ENCODE peak calls at places on chromosomes 1 and 21, in five cellular contexts. W, P, C, E and B are unnamed samples. For H3K4me1, the result is how much of the 10 kb centered on the place peaks cover.

GRCh38 chr21:28991861-28992525 is 684 bp downstream of the LTN1 start:
- DNase-seq in P (no peak), E (no peak), W (no peak), C (no peak), B (no peak)

GRCh38 chr1:207848234-207848633 is 62.7 kb downstream of the CD34 start:
- DNase-seq in C (no peak), E (peak), P (no peak), W (peak), B (no peak)

GRCh38 chr1:211068976-211069375 is 65.0 kb downstream of the KCNH1 start:
- DNase-seq in E (no peak), C (no peak), P (no peak), W (no peak), B (no peak)

GRCh38 chr1:94543003-94543402 is 1.4 kb upstream of the F3 start:
- DNase-seq in W (no peak), C (no peak), E (no peak), P (no peak), B (no peak)

GRCh38 chr1:30315185-30315960 is 408.0 kb downstream of the MATN1 start:
- DNase-seq in E (no peak), C (no peak), W (no peak), P (peak), B (no peak)

GRCh38 chr1:207284209-207284892 is 37.1 kb upstream of the CD55 start:
- DNase-seq in P (no peak), W (no peak), C (no peak), E (no peak), B (no peak)

GRCh38 chr1:201941420-201942128 is 4.8 kb downstream of the LMOD1 start:
- DNase-seq in C (peak), W (no peak), P (no peak), E (no peak), B (no peak)

GRCh38 chr21:34261841-34262832 is 101.7 kb upstream of the KCNE2 start:
- DNase-seq in C (no peak), W (no peak), P (no peak), E (no peak), B (no peak)

GRCh38 chr1:145892486-145893087 is 6.9 kb upstream of the ANKRD35 start:
- DNase-seq in W (no peak), E (no peak), P (no peak), C (no peak), B (no peak)

GRCh38 chr1:65395887-65396612 is 24.4 kb upstream of the LEPR start:
- DNase-seq in P (no peak), W (no peak), C (no peak), E (no peak), B (no peak)

GRCh38 chr1:16009030-16009460 is 5.0 kb downstream of the SRARP start:
- DNase-seq in W (peak), P (peak), E (peak), C (peak), B (peak)

GRCh38 chr1:38038836-38039235 is 7.8 kb downstream of the POU3F1 start:
- DNase-seq in C (no peak), W (no peak), E (no peak), P (no peak), B (no peak)

GRCh38 chr21:29372063-29372802 is 73.5 kb downstream of the BACH1 start:
- DNase-seq in E (no peak), P (no peak), C (peak), W (peak), B (peak)

GRCh38 chr21:35732788-35733187 is 327.5 kb downstream of the SETD4 start:
- DNase-seq in P (no peak), C (no peak), E (no peak), W (no peak), B (no peak)

GRCh38 chr1:2972011-2972878 is 49.0 kb upstream of the ACTRT2 start:
- DNase-seq in P (peak), E (no peak), C (no peak), W (no peak), B (no peak)

GRCh38 chr1:90834354-90835171 is 117.5 kb upstream of the BARHL2 start:
- DNase-seq in P (no peak), W (no peak), C (no peak), E (no peak), B (no peak)

GRCh38 chr1:32363713-32364112 is 1.4 kb downstream of the TSSK3 start:
- DNase-seq in P (no peak), C (no peak), E (no peak), W (no peak), B (no peak)

GRCh38 chr1:11531314-11531870 is 52.4 kb downstream of the DISP3 start:
- DNase-seq in E (no peak), P (peak), C (peak), W (no peak), B (no peak)

GRCh38 chr1:43634729-43635128 is 15.2 kb upstream of the KDM4A start:
- DNase-seq in C (no peak), E (no peak), P (no peak), W (no peak), B (no peak)

GRCh38 chr1:32893198-32894018 is 7.1 kb downstream of the HPCA start:
- DNase-seq in E (no peak), W (peak), P (no peak), C (peak), B (no peak)

GRCh38 chr1:17212009-17212408 is 7.1 kb downstream of the PADI1 start:
- DNase-seq in E (no peak), W (no peak), C (no peak), P (no peak), B (no peak)

GRCh38 chr1:162171078-162171477 is 101.6 kb downstream of the NOS1AP start:
- DNase-seq in E (no peak), C (no peak), P (no peak), W (no peak), B (no peak)

GRCh38 chr1:34266127-34266951 is 89.6 kb downstream of the C1orf94 start:
- DNase-seq in E (no peak), C (no peak), P (no peak), W (no peak), B (no peak)

GRCh38 chr1:110155878-110156522 is 5.7 kb downstream of the SLC6A17 start:
- DNase-seq in E (no peak), C (peak), P (no peak), W (peak), B (peak)

GRCh38 chr21:33230518-33231324 is 983 bp downstream of the IFNAR2 start:
- DNase-seq in P (peak), C (peak), W (peak), E (no peak), B (peak)

GRCh38 chr21:33229776-33230517 is at the start of gene IFNAR2:
- DNase-seq in C (peak), E (no peak), P (no peak), W (peak), B (peak)

GRCh38 chr21:33232640-33233039 is 2.9 kb downstream of the IFNAR2 start:
- DNase-seq in E (no peak), P (no peak), C (no peak), W (no peak), B (no peak)

GRCh38 chr21:33229099-33229775 is 501 bp upstream of the IFNAR2 start:
- DNase-seq in C (no peak), E (no peak), W (no peak), P (no peak), B (no peak)

DNA sequence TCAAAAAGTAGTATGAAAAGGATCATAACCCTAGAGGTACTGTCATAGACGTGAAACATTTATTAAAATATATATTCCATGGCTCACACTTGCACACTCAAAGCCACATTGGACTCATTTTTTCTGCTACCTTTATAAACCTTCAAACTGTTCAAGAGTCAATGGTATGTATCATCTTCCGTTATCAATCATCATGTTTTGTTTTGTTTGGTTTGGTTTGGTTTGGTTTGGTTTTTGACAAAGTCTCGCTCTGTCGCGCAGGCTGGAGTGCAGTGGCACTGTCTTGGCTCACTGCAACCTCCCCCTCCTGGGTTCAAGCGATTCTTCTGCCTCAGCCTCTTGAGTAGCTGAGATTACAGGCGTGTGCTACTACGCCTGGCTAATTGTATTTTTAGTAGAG is 1.8 kb downstream of the IFNAR2 start:
- DNase-seq in P (no peak), E (no peak), W (no peak), C (no peak), B (peak)
- H3K4me1 ChIP-seq in P (under half), E (under half), W (under half), C (under half), B (half or more)

GRCh38 chr1:150976401-150976821 is 1.8 kb upstream of the CERS2 start:
- DNase-seq in W (no peak), C (no peak), P (no peak), E (no peak), B (no peak)
- H3K4me1 ChIP-seq in W (half or more), C (under half), P (half or more), E (half or more), B (half or more)

GRCh38 chr1:192382758-192383157 is 66.0 kb downstream of the RGS21 start:
- DNase-seq in E (no peak), C (no peak), W (no peak), P (no peak), B (no peak)

GRCh38 chr1:192376387-192376786 is 59.6 kb downstream of the RGS21 start:
- DNase-seq in C (no peak), E (no peak), W (no peak), P (no peak), B (no peak)

GRCh38 chr1:192378276-192378675 is 61.5 kb downstream of the RGS21 start:
- DNase-seq in E (no peak), P (no peak), C (no peak), W (no peak), B (no peak)

GRCh38 chr1:192378878-192379277 is 62.1 kb downstream of the RGS21 start:
- DNase-seq in C (no peak), P (no peak), W (no peak), E (no peak), B (no peak)

GRCh38 chr1:192379536-192379935 is 62.7 kb downstream of the RGS21 start:
- DNase-seq in C (no peak), P (no peak), E (no peak), W (no peak), B (no peak)
- H3K4me1 ChIP-seq in C (under half), P (under half), E (under half), W (under half), B (under half)

DNA sequence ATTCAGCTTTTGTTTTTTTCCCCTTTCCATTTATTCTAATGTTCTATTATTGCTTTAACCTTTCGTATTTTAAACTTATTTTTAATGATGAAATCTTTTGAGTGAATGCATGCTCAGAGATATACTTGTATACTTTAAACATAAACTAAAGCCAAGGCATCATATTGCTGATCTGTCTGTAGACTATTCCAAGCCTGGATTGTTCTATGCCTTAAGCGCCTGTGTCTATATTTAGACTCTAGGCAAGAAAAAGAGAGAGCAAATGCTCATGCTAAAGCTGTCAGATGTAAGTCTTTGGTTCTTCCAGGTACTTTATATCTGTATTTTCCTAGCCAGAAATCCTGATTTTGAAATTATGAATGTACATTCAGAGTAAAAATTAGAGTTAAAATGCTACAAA is 14.4 kb downstream of the SH3GLB1 start:
- DNase-seq in W (no peak), C (no peak), E (no peak), P (no peak), B (no peak)
- H3K4me1 ChIP-seq in W (under half), C (under half), E (under half), P (under half), B (under half)

GRCh38 chr21:44947930-44948331 is 8.1 kb downstream of the SLX9 start:
- DNase-seq in E (no peak), P (no peak), W (no peak), C (no peak), B (no peak)
- H3K4me1 ChIP-seq in E (under half), P (under half), W (under half), C (under half), B (under half)

GRCh38 chr1:180585994-180586359 is 27.2 kb downstream of the OVAAL start:
- DNase-seq in E (no peak), W (no peak), C (no peak), P (no peak), B (no peak)

GRCh38 chr1:180586671-180587155 is 27.9 kb downstream of the OVAAL start:
- DNase-seq in E (no peak), P (no peak), W (no peak), C (no peak), B (no peak)

GRCh38 chr1:180581635-180582039 is 22.9 kb downstream of the OVAAL start:
- DNase-seq in P (no peak), W (no peak), E (no peak), C (no peak), B (no peak)

GRCh38 chr1:180588121-180588520 is 29.4 kb downstream of the OVAAL start:
- DNase-seq in P (no peak), W (no peak), E (no peak), C (no peak), B (no peak)

DNA sequence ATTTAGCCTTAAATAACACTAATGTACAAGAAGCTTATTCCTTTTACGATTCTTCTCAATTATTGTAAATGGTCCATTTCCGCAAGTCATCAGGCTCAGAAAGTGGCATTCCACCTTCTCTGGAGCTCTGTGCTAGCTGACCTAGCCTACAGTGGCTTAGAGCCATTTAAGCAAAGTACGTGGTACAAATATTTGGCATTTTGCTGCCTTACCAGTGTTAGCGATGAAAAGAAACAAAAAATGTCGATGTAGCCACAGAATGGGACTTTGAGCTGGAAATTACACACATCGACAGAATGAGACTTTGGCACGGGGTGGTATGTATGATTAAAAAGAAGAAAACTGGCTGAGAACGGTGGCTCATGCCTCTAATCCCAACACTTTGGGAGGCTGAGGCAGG is 26.1 kb downstream of the OVAAL start:
- DNase-seq in P (no peak), E (no peak), C (no peak), W (no peak), B (no peak)
- H3K4me1 ChIP-seq in P (under half), E (under half), C (under half), W (under half), B (under half)

DNA sequence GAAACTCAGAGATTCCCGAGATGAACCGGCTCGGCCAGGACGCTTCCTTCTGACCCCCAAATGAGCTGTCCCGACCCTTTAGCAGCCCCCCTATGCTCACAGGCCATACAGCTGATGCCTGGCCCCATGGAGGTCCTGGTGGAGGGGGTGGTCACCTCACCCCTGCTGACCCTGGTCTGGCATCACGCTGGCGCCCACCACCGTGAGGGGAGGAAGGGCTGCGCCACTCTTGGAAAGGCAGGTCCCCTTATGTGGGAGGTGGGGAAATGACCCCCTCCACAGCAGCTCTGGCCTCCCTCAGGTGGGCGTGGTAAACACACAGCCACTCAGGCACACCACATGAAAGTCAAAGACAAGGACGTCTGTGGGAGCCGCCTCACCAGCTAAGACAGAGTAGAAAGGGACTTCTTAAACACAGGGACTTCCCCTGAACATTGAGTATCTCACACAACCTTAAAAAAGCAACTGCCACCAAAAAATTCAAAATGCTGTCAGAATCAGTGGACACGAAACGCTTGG is 7.0 kb downstream of the GPR157 start:
- DNase-seq in P (no peak), W (no peak), E (no peak), C (no peak), B (peak)
- H3K4me1 ChIP-seq in P (under half), W (under half), E (under half), C (under half), B (under half)